ENCODE peak calls at places on chromosome 12, in six cellular contexts. One of them, this sample, is unnamed. For H3K9me3, the result is how much of the 10 kb centered on the place peaks cover.

GRCh38 chr12:76310110-76310509 is 38.1 kb downstream of the BBS10 start:
- DNase-seq in endothelial cell of umbilical vein: no peak
- DNase-seq in HCT116: no peak
- DNase-seq in right lobe of liver: no peak
- DNase-seq in A549: peak
- DNase-seq in tibial nerve: no peak
- DNase-seq in this sample: no peak

GRCh38 chr12:86081798-86082197 is 174.4 kb downstream of the MGAT4C start:
- DNase-seq in endothelial cell of umbilical vein: no peak
- DNase-seq in HCT116: no peak
- DNase-seq in right lobe of liver: no peak
- DNase-seq in A549: no peak
- DNase-seq in tibial nerve: no peak
- DNase-seq in this sample: no peak

GRCh38 chr12:26830783-26831601 is 2.0 kb downstream of the ITPR2 start:
- DNase-seq in endothelial cell of umbilical vein: peak
- DNase-seq in HCT116: no peak
- DNase-seq in right lobe of liver: no peak
- DNase-seq in A549: no peak
- DNase-seq in tibial nerve: no peak
- DNase-seq in this sample: no peak

GRCh38 chr12:25585021-25585523 is 32.0 kb upstream of the LMNTD1 start:
- DNase-seq in endothelial cell of umbilical vein: peak
- DNase-seq in HCT116: no peak
- DNase-seq in right lobe of liver: no peak
- DNase-seq in A549: no peak
- DNase-seq in tibial nerve: peak
- DNase-seq in this sample: peak

GRCh38 chr12:97875064-97875463 is 412.5 kb downstream of the RMST start:
- DNase-seq in endothelial cell of umbilical vein: no peak
- DNase-seq in HCT116: no peak
- DNase-seq in right lobe of liver: no peak
- DNase-seq in A549: no peak
- DNase-seq in tibial nerve: no peak
- DNase-seq in this sample: no peak

GRCh38 chr12:55996201-55996714 is 818 bp upstream of the SUOX start:
- DNase-seq in endothelial cell of umbilical vein: peak
- DNase-seq in HCT116: no peak
- DNase-seq in right lobe of liver: no peak
- DNase-seq in A549: peak
- DNase-seq in tibial nerve: peak
- DNase-seq in this sample: peak

GRCh38 chr12:57837779-57838562 is 8.6 kb downstream of the CTDSP2 start:
- DNase-seq in endothelial cell of umbilical vein: peak
- DNase-seq in HCT116: no peak
- DNase-seq in right lobe of liver: no peak
- DNase-seq in A549: no peak
- DNase-seq in tibial nerve: no peak
- DNase-seq in this sample: peak

GRCh38 chr12:47591387-47591786 is 114.4 kb downstream of the RPAP3 start:
- DNase-seq in endothelial cell of umbilical vein: no peak
- DNase-seq in HCT116: no peak
- DNase-seq in right lobe of liver: no peak
- DNase-seq in A549: no peak
- DNase-seq in tibial nerve: no peak
- DNase-seq in this sample: no peak

GRCh38 chr12:120117961-120118709 is 1.6 kb upstream of the RAB35 start:
- DNase-seq in endothelial cell of umbilical vein: peak
- DNase-seq in HCT116: no peak
- DNase-seq in right lobe of liver: no peak
- DNase-seq in A549: peak
- DNase-seq in tibial nerve: no peak
- DNase-seq in this sample: no peak

GRCh38 chr12:110916295-110916875 is 4.0 kb downstream of the MYL2 start:
- DNase-seq in endothelial cell of umbilical vein: no peak
- DNase-seq in HCT116: no peak
- DNase-seq in right lobe of liver: no peak
- DNase-seq in A549: no peak
- DNase-seq in tibial nerve: no peak
- DNase-seq in this sample: no peak

GRCh38 chr12:21888464-21888863 is 52.8 kb downstream of the ABCC9 start:
- DNase-seq in endothelial cell of umbilical vein: no peak
- DNase-seq in HCT116: no peak
- DNase-seq in right lobe of liver: no peak
- DNase-seq in A549: no peak
- DNase-seq in tibial nerve: no peak
- DNase-seq in this sample: no peak

GRCh38 chr12:121170581-121171260 is 38.0 kb downstream of the P2RX7 start:
- DNase-seq in endothelial cell of umbilical vein: peak
- DNase-seq in HCT116: no peak
- DNase-seq in right lobe of liver: no peak
- DNase-seq in A549: no peak
- DNase-seq in tibial nerve: no peak
- DNase-seq in this sample: no peak

GRCh38 chr12:39972119-39972518 is 133.8 kb downstream of the SLC2A13 start:
- DNase-seq in endothelial cell of umbilical vein: no peak
- DNase-seq in HCT116: no peak
- DNase-seq in right lobe of liver: no peak
- DNase-seq in A549: no peak
- DNase-seq in tibial nerve: no peak
- DNase-seq in this sample: no peak

GRCh38 chr12:107337354-107338095 is 244.2 kb upstream of the CRY1 start:
- DNase-seq in endothelial cell of umbilical vein: no peak
- DNase-seq in HCT116: no peak
- DNase-seq in right lobe of liver: no peak
- DNase-seq in A549: no peak
- DNase-seq in tibial nerve: no peak
- DNase-seq in this sample: no peak

GRCh38 chr12:109610523-109610922 is 36.9 kb downstream of the MVK start:
- DNase-seq in endothelial cell of umbilical vein: no peak
- DNase-seq in HCT116: no peak
- DNase-seq in right lobe of liver: no peak
- DNase-seq in A549: no peak
- DNase-seq in tibial nerve: no peak
- DNase-seq in this sample: no peak

GRCh38 chr12:62533755-62534107 is 67.1 kb downstream of the MON2 start:
- DNase-seq in endothelial cell of umbilical vein: no peak
- DNase-seq in HCT116: no peak
- DNase-seq in right lobe of liver: peak
- DNase-seq in A549: no peak
- DNase-seq in tibial nerve: no peak
- DNase-seq in this sample: no peak

GRCh38 chr12:11969437-11970154 is 101.1 kb upstream of the BCL2L14 start:
- DNase-seq in endothelial cell of umbilical vein: no peak
- DNase-seq in HCT116: no peak
- DNase-seq in right lobe of liver: no peak
- DNase-seq in A549: no peak
- DNase-seq in tibial nerve: no peak
- DNase-seq in this sample: no peak

GRCh38 chr12:56081393-56082347 is 1.7 kb downstream of the ERBB3 start:
- DNase-seq in endothelial cell of umbilical vein: no peak
- DNase-seq in HCT116: no peak
- DNase-seq in right lobe of liver: peak
- DNase-seq in A549: no peak
- DNase-seq in tibial nerve: no peak
- DNase-seq in this sample: no peak

GRCh38 chr12:121227294-121227693 is 17.4 kb downstream of the P2RX4 start:
- DNase-seq in endothelial cell of umbilical vein: no peak
- DNase-seq in HCT116: no peak
- DNase-seq in right lobe of liver: peak
- DNase-seq in A549: no peak
- DNase-seq in tibial nerve: no peak
- DNase-seq in this sample: no peak

GRCh38 chr12:25884024-25884919 is 74.2 kb upstream of the RASSF8 start:
- DNase-seq in endothelial cell of umbilical vein: no peak
- DNase-seq in HCT116: no peak
- DNase-seq in right lobe of liver: no peak
- DNase-seq in A549: no peak
- DNase-seq in tibial nerve: no peak
- DNase-seq in this sample: no peak

GRCh38 chr12:24231298-24231697 is 281.8 kb upstream of the SOX5 start:
- DNase-seq in endothelial cell of umbilical vein: no peak
- DNase-seq in HCT116: no peak
- DNase-seq in right lobe of liver: no peak
- DNase-seq in A549: no peak
- DNase-seq in tibial nerve: no peak
- DNase-seq in this sample: no peak

GRCh38 chr12:38744056-38744455 is 161.3 kb downstream of the CPNE8 start:
- DNase-seq in endothelial cell of umbilical vein: no peak
- DNase-seq in HCT116: no peak
- DNase-seq in right lobe of liver: no peak
- DNase-seq in A549: no peak
- DNase-seq in tibial nerve: no peak
- DNase-seq in this sample: no peak

GRCh38 chr12:55724226-55724939 is 4.2 kb downstream of the RDH5 start:
- DNase-seq in endothelial cell of umbilical vein: peak
- DNase-seq in HCT116: no peak
- DNase-seq in right lobe of liver: peak
- DNase-seq in A549: peak
- DNase-seq in tibial nerve: peak
- DNase-seq in this sample: no peak

GRCh38 chr12:22321620-22322019 is 12.9 kb downstream of the ST8SIA1 start:
- DNase-seq in endothelial cell of umbilical vein: no peak
- DNase-seq in HCT116: no peak
- DNase-seq in right lobe of liver: no peak
- DNase-seq in A549: no peak
- DNase-seq in tibial nerve: no peak
- DNase-seq in this sample: no peak

GRCh38 chr12:113640837-113641236 is 169.2 kb upstream of the LHX5 start:
- DNase-seq in endothelial cell of umbilical vein: no peak
- DNase-seq in HCT116: no peak
- DNase-seq in right lobe of liver: no peak
- DNase-seq in A549: no peak
- DNase-seq in tibial nerve: no peak
- DNase-seq in this sample: no peak

GRCh38 chr12:29552324-29552927 is 54.9 kb upstream of the OVCH1 start:
- DNase-seq in endothelial cell of umbilical vein: peak
- DNase-seq in HCT116: peak
- DNase-seq in right lobe of liver: peak
- DNase-seq in A549: peak
- DNase-seq in tibial nerve: peak
- DNase-seq in this sample: peak

GRCh38 chr12:118536306-118536900 is 160.0 kb downstream of the SUDS3 start:
- DNase-seq in endothelial cell of umbilical vein: no peak
- DNase-seq in HCT116: no peak
- DNase-seq in right lobe of liver: no peak
- DNase-seq in A549: no peak
- DNase-seq in tibial nerve: no peak
- DNase-seq in this sample: no peak

GRCh38 chr12:52650520-52651081 is 1.4 kb downstream of the KRT2 start:
- DNase-seq in endothelial cell of umbilical vein: no peak
- DNase-seq in HCT116: no peak
- DNase-seq in right lobe of liver: no peak
- DNase-seq in A549: no peak
- DNase-seq in tibial nerve: no peak
- DNase-seq in this sample: peak

GRCh38 chr12:126343352-126343751 is 1278.1 kb downstream of the AACS start:
- DNase-seq in endothelial cell of umbilical vein: no peak
- DNase-seq in HCT116: no peak
- DNase-seq in right lobe of liver: no peak
- DNase-seq in A549: no peak
- DNase-seq in tibial nerve: no peak
- DNase-seq in this sample: no peak
- TF ChIP-seq POLR2A in endothelial cell of umbilical vein: no peak
- TF ChIP-seq POLR2A in HCT116: no peak
- TF ChIP-seq POLR2A in right lobe of liver: no peak
- TF ChIP-seq POLR2A in A549: no peak
- TF ChIP-seq POLR2A in tibial nerve: no peak
- TF ChIP-seq POLR2A in this sample: no peak

DNA sequence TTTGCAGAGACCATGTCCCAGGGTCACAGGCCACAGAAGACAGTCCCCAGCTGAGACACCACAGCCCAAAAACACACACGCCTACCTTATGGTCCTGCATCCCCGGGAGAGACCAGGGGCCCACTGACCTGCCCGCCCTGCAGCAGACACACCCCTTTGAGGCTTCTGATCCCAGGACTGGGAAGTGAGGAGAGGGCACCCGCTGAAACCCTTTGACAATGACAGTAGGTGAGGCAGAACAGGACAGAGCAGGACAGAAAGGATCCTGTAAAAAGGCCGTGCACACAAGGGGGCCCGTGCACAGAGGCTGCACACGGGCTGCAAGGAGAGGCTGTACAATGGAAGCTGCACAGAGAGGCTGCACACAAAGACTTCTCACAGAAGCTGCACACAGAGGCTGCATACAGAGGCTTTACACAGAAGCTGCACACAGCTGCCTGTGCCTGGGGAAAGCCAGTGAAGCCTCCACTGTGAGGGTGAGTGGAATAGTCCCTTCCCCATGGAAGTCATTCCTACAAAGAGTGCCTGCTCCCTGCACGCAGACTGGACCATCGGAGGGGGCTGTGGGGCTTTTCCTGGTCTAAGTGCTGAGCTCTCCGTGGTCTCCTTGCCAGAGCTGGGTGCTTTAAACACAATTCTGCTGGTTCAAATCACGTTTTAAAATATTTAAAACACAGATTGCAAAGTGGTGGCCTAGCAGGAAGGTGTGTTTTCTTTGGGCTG is 16.6 kb upstream of the SFSWAP start:
- DNase-seq in endothelial cell of umbilical vein: no peak
- DNase-seq in HCT116: no peak
- DNase-seq in right lobe of liver: no peak
- DNase-seq in A549: no peak
- DNase-seq in tibial nerve: no peak
- DNase-seq in this sample: no peak
- TF ChIP-seq CTCF in endothelial cell of umbilical vein: no peak
- TF ChIP-seq CTCF in HCT116: no peak
- TF ChIP-seq CTCF in right lobe of liver: no peak
- TF ChIP-seq CTCF in A549: no peak
- TF ChIP-seq CTCF in tibial nerve: no peak
- TF ChIP-seq CTCF in this sample: no peak

GRCh38 chr12:34215893-34216285 is 193.6 kb downstream of the ALG10 start:
- DNase-seq in endothelial cell of umbilical vein: no peak
- DNase-seq in HCT116: no peak
- DNase-seq in right lobe of liver: no peak
- DNase-seq in A549: no peak
- DNase-seq in tibial nerve: no peak
- DNase-seq in this sample: no peak

GRCh38 chr12:34217660-34218059 is 195.4 kb downstream of the ALG10 start:
- DNase-seq in endothelial cell of umbilical vein: no peak
- DNase-seq in HCT116: no peak
- DNase-seq in right lobe of liver: no peak
- DNase-seq in A549: no peak
- DNase-seq in tibial nerve: no peak
- DNase-seq in this sample: no peak

GRCh38 chr12:34215213-34215892 is 193.1 kb downstream of the ALG10 start:
- DNase-seq in endothelial cell of umbilical vein: no peak
- DNase-seq in HCT116: no peak
- DNase-seq in right lobe of liver: no peak
- DNase-seq in A549: no peak
- DNase-seq in tibial nerve: no peak
- DNase-seq in this sample: no peak

GRCh38 chr12:34219046-34219770 is 196.9 kb downstream of the ALG10 start:
- DNase-seq in endothelial cell of umbilical vein: no peak
- DNase-seq in HCT116: no peak
- DNase-seq in right lobe of liver: peak
- DNase-seq in A549: no peak
- DNase-seq in tibial nerve: no peak
- DNase-seq in this sample: no peak

GRCh38 chr12:34218193-34219045 is 196.1 kb downstream of the ALG10 start:
- DNase-seq in endothelial cell of umbilical vein: peak
- DNase-seq in HCT116: peak
- DNase-seq in right lobe of liver: peak
- DNase-seq in A549: peak
- DNase-seq in tibial nerve: peak
- DNase-seq in this sample: peak
- H3K9me3 ChIP-seq in endothelial cell of umbilical vein: under half
- H3K9me3 ChIP-seq in HCT116: under half
- H3K9me3 ChIP-seq in right lobe of liver: under half
- H3K9me3 ChIP-seq in A549: under half
- H3K9me3 ChIP-seq in tibial nerve: under half
- H3K9me3 ChIP-seq in this sample: under half

GRCh38 chr12:69330475-69331473 is 17.4 kb upstream of the LYZ start:
- DNase-seq in endothelial cell of umbilical vein: peak
- DNase-seq in HCT116: no peak
- DNase-seq in right lobe of liver: peak
- DNase-seq in A549: no peak
- DNase-seq in tibial nerve: no peak
- DNase-seq in this sample: no peak
- TF ChIP-seq POLR2A in endothelial cell of umbilical vein: no peak
- TF ChIP-seq POLR2A in HCT116: no peak
- TF ChIP-seq POLR2A in right lobe of liver: peak
- TF ChIP-seq POLR2A in A549: no peak
- TF ChIP-seq POLR2A in tibial nerve: no peak
- TF ChIP-seq POLR2A in this sample: no peak

This sample was measured in uterus.